ENCODE peak calls at places on chromosomes 16 and 17, in nine cellular contexts. P, N, A, D, T, W, Y, G and O are unnamed samples.

GRCh38 chr16:46811682-46812081 is 19.3 kb downstream of the C16orf87 start:
- DNase-seq in P (no peak), N (no peak), A (no peak), D (no peak), T (no peak), W (no peak), Y (no peak), G (no peak), O (no peak)

GRCh38 chr17:19573075-19573474 is 39.4 kb downstream of the SLC47A1 start:
- DNase-seq in P (no peak), N (no peak), A (no peak), D (no peak), T (no peak), W (no peak), Y (no peak), G (no peak), O (no peak)

GRCh38 chr16:50326835-50327465 is 41.8 kb downstream of the BRD7 start:
- DNase-seq in P (no peak), N (no peak), A (no peak), D (no peak), T (no peak), W (no peak), Y (peak), G (peak), O (no peak)

GRCh38 chr16:21300309-21301167 is 22.4 kb upstream of the CRYM start:
- DNase-seq in P (peak), N (peak), A (peak), D (peak), T (peak), W (peak), Y (peak), G (peak), O (peak)

GRCh38 chr17:6297960-6298359 is 137.0 kb downstream of the AIPL1 start:
- DNase-seq in P (no peak), N (no peak), A (no peak), D (no peak), T (no peak), W (no peak), Y (no peak), G (no peak), O (no peak)

GRCh38 chr16:1291576-1291974 is 17.9 kb upstream of the UBE2I start:
- DNase-seq in P (no peak), N (no peak), A (no peak), D (no peak), T (no peak), W (no peak), Y (no peak), G (no peak), O (no peak)

GRCh38 chr16:69166221-69166833 is 20.6 kb upstream of the SNTB2 start:
- DNase-seq in P (no peak), N (peak), A (no peak), D (no peak), T (no peak), W (no peak), Y (no peak), G (peak), O (no peak)

GRCh38 chr16:77896357-77896972 is 108.1 kb downstream of the VAT1L start:
- DNase-seq in P (no peak), N (no peak), A (no peak), D (no peak), T (no peak), W (peak), Y (no peak), G (no peak), O (peak)

GRCh38 chr17:61389670-61390478 is 9.8 kb upstream of the TBX2 start:
- DNase-seq in P (no peak), N (peak), A (peak), D (no peak), T (no peak), W (no peak), Y (peak), G (peak), O (no peak)

GRCh38 chr17:77696151-77696719 is 262.3 kb upstream of the TNRC6C start:
- DNase-seq in P (no peak), N (peak), A (no peak), D (no peak), T (no peak), W (peak), Y (no peak), G (no peak), O (no peak)

GRCh38 chr17:19341211-19341631 is 21.3 kb downstream of the B9D1 start:
- DNase-seq in P (no peak), N (peak), A (no peak), D (no peak), T (no peak), W (no peak), Y (no peak), G (no peak), O (no peak)

GRCh38 chr16:75733305-75734141 is 7.2 kb upstream of the CPHXL start:
- DNase-seq in P (peak), N (peak), A (no peak), D (no peak), T (no peak), W (no peak), Y (no peak), G (no peak), O (no peak)

GRCh38 chr17:247767-248166 is 66.3 kb upstream of the DOC2B start:
- DNase-seq in P (no peak), N (no peak), A (no peak), D (peak), T (no peak), W (no peak), Y (no peak), G (no peak), O (no peak)

GRCh38 chr17:44112284-44113280 is 10.9 kb downstream of the HDAC5 start:
- DNase-seq in P (no peak), N (no peak), A (peak), D (no peak), T (no peak), W (no peak), Y (no peak), G (no peak), O (no peak)

GRCh38 chr16:83781-84615 is 6.0 kb downstream of the MPG start:
- DNase-seq in P (no peak), N (no peak), A (no peak), D (no peak), T (no peak), W (no peak), Y (no peak), G (no peak), O (peak)

GRCh38 chr17:74055508-74056160 is 147.8 kb upstream of the RPL38 start:
- DNase-seq in P (no peak), N (no peak), A (no peak), D (no peak), T (no peak), W (no peak), Y (no peak), G (no peak), O (no peak)

GRCh38 chr16:15398618-15399316 is 3.2 kb downstream of the MPV17L start:
- DNase-seq in P (no peak), N (no peak), A (peak), D (no peak), T (no peak), W (no peak), Y (no peak), G (no peak), O (no peak)

GRCh38 chr17:37821025-37821713 is 76.3 kb upstream of the HNF1B start:
- DNase-seq in P (no peak), N (no peak), A (no peak), D (no peak), T (no peak), W (no peak), Y (peak), G (no peak), O (no peak)

GRCh38 chr17:50280801-50281441 is 6.7 kb downstream of the TMEM92 start:
- DNase-seq in P (no peak), N (no peak), A (no peak), D (no peak), T (no peak), W (no peak), Y (no peak), G (no peak), O (no peak)

GRCh38 chr16:367333-367903 is 2.9 kb downstream of the MRPL28 start:
- DNase-seq in P (no peak), N (no peak), A (no peak), D (no peak), T (no peak), W (no peak), Y (no peak), G (no peak), O (no peak)

GRCh38 chr16:89406277-89406888 is 84.0 kb downstream of the ANKRD11 start:
- DNase-seq in P (no peak), N (no peak), A (peak), D (no peak), T (no peak), W (no peak), Y (no peak), G (no peak), O (no peak)

GRCh38 chr17:18065546-18065945 is 22.2 kb upstream of the DRG2 start:
- DNase-seq in P (no peak), N (no peak), A (no peak), D (no peak), T (no peak), W (no peak), Y (no peak), G (no peak), O (no peak)

GRCh38 chr17:17580662-17581470 is 10.6 kb downstream of the PEMT start:
- DNase-seq in P (no peak), N (no peak), A (no peak), D (no peak), T (no peak), W (no peak), Y (no peak), G (no peak), O (no peak)

GRCh38 chr17:62652251-62653001 is 25.0 kb downstream of the MRC2 start:
- DNase-seq in P (peak), N (peak), A (peak), D (no peak), T (peak), W (no peak), Y (peak), G (peak), O (peak)

GRCh38 chr17:7263071-7263800 is 958 bp upstream of the CLDN7 start:
- DNase-seq in P (peak), N (no peak), A (peak), D (no peak), T (no peak), W (no peak), Y (no peak), G (no peak), O (peak)

GRCh38 chr16:558298-559020 is 1.7 kb upstream of the PRR35 start:
- DNase-seq in P (no peak), N (no peak), A (no peak), D (no peak), T (no peak), W (no peak), Y (no peak), G (no peak), O (no peak)

GRCh38 chr17:28327709-28328108 is 7.6 kb downstream of the IFT20 start:
- DNase-seq in P (no peak), N (no peak), A (no peak), D (no peak), T (no peak), W (no peak), Y (no peak), G (no peak), O (no peak)

GRCh38 chr17:63830904-63831491 is 3.5 kb upstream of the FTSJ3 start:
- DNase-seq in P (no peak), N (no peak), A (no peak), D (no peak), T (no peak), W (no peak), Y (no peak), G (no peak), O (no peak)

GRCh38 chr17:5793157-5793556 is 208.8 kb upstream of the NLRP1 start:
- DNase-seq in P (no peak), N (no peak), A (no peak), D (no peak), T (no peak), W (no peak), Y (no peak), G (no peak), O (no peak)

GRCh38 chr17:49061524-49061943 is 64.3 kb downstream of the IGF2BP1 start:
- DNase-seq in P (no peak), N (no peak), A (no peak), D (no peak), T (no peak), W (no peak), Y (no peak), G (no peak), O (no peak)

GRCh38 chr17:27319536-27320221 is 25.8 kb downstream of the WSB1 start:
- DNase-seq in P (peak), N (peak), A (peak), D (no peak), T (peak), W (no peak), Y (no peak), G (no peak), O (peak)

GRCh38 chr16:8631373-8631772 is 9.9 kb downstream of the METTL22 start:
- DNase-seq in P (no peak), N (no peak), A (no peak), D (no peak), T (no peak), W (no peak), Y (no peak), G (no peak), O (no peak)